ENCODE peak calls at places on chromosomes 7 and 10, in six cellular contexts. E is psoas muscle; U is esophagus squamous epithelium; P is CD4-positive, alpha-beta memory T cell; A is PC-9; F is right cardiac atrium. J is an unnamed sample.

GRCh38 chr7:12570148-12570528 is 382 bp upstream of the SCIN start:
- DNase-seq in E (no peak), U (no peak), P (peak; percentile 2), A (peak; percentile 58), F (no peak), J (no peak)

GRCh38 chr10:125259651-125260050 is 99.3 kb upstream of the CTBP2 start:
- DNase-seq in E (no peak), U (no peak), P (no peak), A (no peak), F (no peak), J (no peak)

GRCh38 chr10:103007017-103007416 is 88.9 kb downstream of the CNNM2 start:
- DNase-seq in E (no peak), U (no peak), P (no peak), A (no peak), F (no peak), J (no peak)

GRCh38 chr7:7757576-7757975 is 39.2 kb upstream of the RPA3 start:
- DNase-seq in E (no peak), U (no peak), P (no peak), A (no peak), F (no peak), J (no peak)

GRCh38 chr10:113475381-113475807 is 77.5 kb upstream of the HABP2 start:
- DNase-seq in E (no peak), U (no peak), P (no peak), A (no peak), F (no peak), J (no peak)

GRCh38 chr10:106182542-106182941 is 982.0 kb downstream of the SORCS1 start:
- DNase-seq in E (no peak), U (no peak), P (no peak), A (no peak), F (no peak), J (no peak)

GRCh38 chr10:42866115-42866995 is 83.8 kb downstream of the BMS1 start:
- DNase-seq in E (peak; percentile 81), U (no peak), P (peak; percentile 27), A (peak; percentile 84), F (peak; percentile 94), J (peak; percentile 87)

GRCh38 chr7:108012499-108013430 is 9.8 kb upstream of the LAMB1 start:
- DNase-seq in E (no peak), U (no peak), P (no peak), A (no peak), F (no peak), J (no peak)

GRCh38 chr10:33798754-33799153 is 464.3 kb upstream of the NRP1 start:
- DNase-seq in E (no peak), U (no peak), P (no peak), A (no peak), F (no peak), J (no peak)

GRCh38 chr7:50793115-50793946 is 10.6 kb upstream of the GRB10 start:
- DNase-seq in E (peak; percentile 76), U (no peak), P (peak; percentile 36), A (peak; percentile 72), F (peak; percentile 92), J (peak; percentile 34)

GRCh38 chr10:110356628-110357245 is 52.0 kb upstream of the SMNDC1 start:
- DNase-seq in E (no peak), U (peak; percentile 23), P (peak; percentile 84), A (peak; percentile 71), F (no peak), J (no peak)

GRCh38 chr10:79021948-79022499 is 46.7 kb upstream of the ZMIZ1 start:
- DNase-seq in E (no peak), U (no peak), P (no peak), A (no peak), F (no peak), J (no peak)

GRCh38 chr7:96157856-96158255 is 164.0 kb downstream of the SLC25A13 start:
- DNase-seq in E (no peak), U (no peak), P (no peak), A (no peak), F (no peak), J (no peak)

GRCh38 chr7:150973571-150974451 is 4.3 kb downstream of the KCNH2 start:
- DNase-seq in E (no peak), U (no peak), P (peak; percentile 58), A (no peak), F (peak; percentile 61), J (no peak)

GRCh38 chr7:38448076-38448475 is 174.6 kb upstream of the TARP start:
- DNase-seq in E (no peak), U (no peak), P (no peak), A (no peak), F (no peak), J (no peak)

GRCh38 chr7:155591055-155591750 is 44.8 kb upstream of the CNPY1 start:
- DNase-seq in E (no peak), U (no peak), P (no peak), A (no peak), F (no peak), J (no peak)

GRCh38 chr7:139271718-139272619 is 40.9 kb downstream of the UBN2 start:
- DNase-seq in E (no peak), U (no peak), P (no peak), A (no peak), F (no peak), J (no peak)

GRCh38 chr10:69874464-69874863 is 72.8 kb downstream of the COL13A1 start:
- DNase-seq in E (no peak), U (no peak), P (no peak), A (no peak), F (no peak), J (no peak)

GRCh38 chr10:132539431-132539839 is 1.8 kb downstream of the INPP5A start:
- DNase-seq in E (peak; percentile 41), U (no peak), P (peak; percentile 49), A (no peak), F (peak; percentile 70), J (no peak)

GRCh38 chr7:7688310-7688709 is 30.1 kb downstream of the RPA3 start:
- DNase-seq in E (no peak), U (no peak), P (no peak), A (no peak), F (no peak), J (no peak)

GRCh38 chr7:101410743-101411476 is 48.2 kb downstream of the COL26A1 start:
- DNase-seq in E (no peak), U (no peak), P (peak; percentile 10), A (peak; percentile 31), F (no peak), J (peak; percentile 66)

GRCh38 chr10:76242956-76243355 is 811.5 kb downstream of the LRMDA start:
- DNase-seq in E (no peak), U (no peak), P (no peak), A (no peak), F (no peak), J (no peak)

GRCh38 chr10:124671486-124672075 is 72.6 kb downstream of the FAM53B start:
- DNase-seq in E (peak; percentile 70), U (no peak), P (peak; percentile 33), A (peak; percentile 42), F (peak; percentile 85), J (no peak)

GRCh38 chr7:74266191-74266963 is 12.2 kb upstream of the RFC2 start:
- DNase-seq in E (no peak), U (no peak), P (no peak), A (no peak), F (no peak), J (no peak)

GRCh38 chr7:159099217-159099655 is 45.4 kb downstream of the VIPR2 start:
- DNase-seq in E (no peak), U (no peak), P (no peak), A (no peak), F (peak; percentile 54), J (no peak)

GRCh38 chr7:157769016-157769869 is 432.4 kb downstream of the DNAJB6 start:
- DNase-seq in E (no peak), U (no peak), P (no peak), A (no peak), F (peak; percentile 35), J (no peak)
- H3K9me3 ChIP-seq in E (peaks cover 3% of the 10 kb centered on the region), U (no peaks in the 10 kb centered on the region), P (no peaks in the 10 kb centered on the region), A (peaks cover 5% of the 10 kb centered on the region), F (no peaks in the 10 kb centered on the region), J (no peaks in the 10 kb centered on the region)

GRCh38 chr7:116554436-116554835 is 29.6 kb downstream of the CAV1 start:
- DNase-seq in E (no peak), U (no peak), P (no peak), A (no peak), F (no peak), J (no peak)
- H3K27ac ChIP-seq in E (no peak overlapping the region), U (peak overlapping the region; percentile 70), P (no peak overlapping the region), A (no peak overlapping the region), F (no peak overlapping the region), J (no peak overlapping the region)

GRCh38 chr7:71615017-71615416 is 483.1 kb downstream of the GALNT17 start:
- DNase-seq in E (peak; percentile 56), U (no peak), P (no peak), A (no peak), F (no peak), J (no peak)

GRCh38 chr7:71612892-71613291 is 480.9 kb downstream of the GALNT17 start:
- DNase-seq in E (no peak), U (no peak), P (no peak), A (no peak), F (no peak), J (peak; percentile 37)

GRCh38 chr7:71618281-71618680 is 486.3 kb downstream of the GALNT17 start:
- DNase-seq in E (no peak), U (no peak), P (no peak), A (no peak), F (no peak), J (no peak)

GRCh38 chr7:71613316-71613715 is 481.4 kb downstream of the GALNT17 start:
- DNase-seq in E (no peak), U (no peak), P (no peak), A (no peak), F (no peak), J (no peak)

DNA sequence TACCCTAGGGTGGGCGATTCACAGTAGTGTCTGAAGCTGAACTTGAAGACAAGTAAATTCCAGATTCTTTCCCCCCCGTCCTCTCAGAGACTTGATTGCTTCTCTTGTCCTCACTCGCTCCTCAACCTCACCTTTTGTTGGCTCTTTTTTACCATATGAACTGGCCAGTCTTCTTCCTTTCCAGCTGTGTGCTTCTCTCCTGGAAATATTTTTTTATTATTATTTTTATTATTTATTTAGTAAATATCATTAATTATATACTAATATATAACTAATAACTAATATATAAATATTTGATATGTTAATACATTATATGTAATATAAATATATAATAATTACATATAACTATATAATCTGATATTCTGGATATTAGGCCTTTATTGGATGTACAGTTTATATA is 484.3 kb downstream of the GALNT17 start:
- DNase-seq in E (no peak), U (no peak), P (no peak), A (no peak), F (no peak), J (no peak)
- H3K4me3 ChIP-seq in E (no peak overlapping the region), U (no peak overlapping the region), P (no peak overlapping the region), A (no peak overlapping the region), F (no peak overlapping the region), J (no peak overlapping the region)

GRCh38 chr7:63887031-63887430 is 111.6 kb upstream of the ZNF722 start:
- DNase-seq in E (no peak), U (no peak), P (no peak), A (no peak), F (no peak), J (no peak)
- H3K9me3 ChIP-seq in E (no peaks in the 10 kb centered on the region), U (no peaks in the 10 kb centered on the region), P (no peaks in the 10 kb centered on the region), A (no peaks in the 10 kb centered on the region), F (peaks cover 15% of the 10 kb centered on the region), J (no peaks in the 10 kb centered on the region)

GRCh38 chr7:135320277-135320676 is 86.6 kb downstream of the STRA8 start:
- DNase-seq in E (peak; percentile 79), U (no peak), P (no peak), A (peak; percentile 71), F (peak; percentile 91), J (peak; percentile 81)
- H3K27ac ChIP-seq in E (peak overlapping the region; percentile 64), U (no peak overlapping the region), P (no peak overlapping the region), A (no peak overlapping the region), F (no peak overlapping the region), J (no peak overlapping the region)

GRCh38 chr7:130673066-130673465 is 4.5 kb upstream of the COPG2 start:
- DNase-seq in E (no peak), U (no peak), P (no peak), A (no peak), F (no peak), J (no peak)
- H3K4me3 ChIP-seq in E (no peak overlapping the region), U (no peak overlapping the region), P (no peak overlapping the region), A (no peak overlapping the region), F (no peak overlapping the region), J (no peak overlapping the region)

J was measured in testis.